ENCODE peak calls at places on chromosomes 1 and 21, in eight cellular contexts. C is neural progenitor cell, E is fibroblast of lung, X is MM.1S, P is astrocyte, I is keratinocyte, M is K562, V is PC-3. Z is an unnamed sample.

GRCh38 chr1:183568176-183569041 is 21.9 kb downstream of the NCF2 start:
- DNase-seq in C (no peak), E (no peak), X (no peak), P (peak), I (no peak), M (no peak), V (no peak), Z (no peak)

GRCh38 chr1:41175546-41175945 is 66.6 kb downstream of the SCMH1 start:
- DNase-seq in C (no peak), E (no peak), X (no peak), P (peak), I (no peak), M (no peak), V (peak), Z (no peak)

GRCh38 chr1:222909586-222909985 is 94.7 kb downstream of the DISP1 start:
- DNase-seq in C (no peak), E (peak), X (no peak), P (peak), I (no peak), M (no peak), V (no peak), Z (peak)

GRCh38 chr1:56461158-56462127 is 117.9 kb downstream of the PLPP3 start:
- DNase-seq in C (peak), E (no peak), X (no peak), P (no peak), I (no peak), M (peak), V (no peak), Z (no peak)

GRCh38 chr1:158396646-158397045 is 2.6 kb downstream of the OR10T2 start:
- DNase-seq in C (no peak), E (no peak), X (no peak), P (no peak), I (no peak), M (no peak), V (no peak), Z (no peak)

GRCh38 chr1:43267291-43267805 is 2.4 kb upstream of the TMEM125 start:
- DNase-seq in C (no peak), E (peak), X (no peak), P (peak), I (no peak), M (no peak), V (no peak), Z (no peak)

GRCh38 chr1:187840557-187840956 is 1011.8 kb downstream of the PLA2G4A start:
- DNase-seq in C (no peak), E (no peak), X (no peak), P (peak), I (no peak), M (no peak), V (no peak), Z (no peak)

GRCh38 chr1:229199261-229199850 is 71.6 kb upstream of the RAB4A start:
- DNase-seq in C (no peak), E (no peak), X (no peak), P (no peak), I (no peak), M (no peak), V (peak), Z (no peak)

GRCh38 chr1:226132731-226133503 is 53.6 kb downstream of the ACBD3 start:
- DNase-seq in C (no peak), E (no peak), X (no peak), P (no peak), I (no peak), M (no peak), V (peak), Z (peak)

GRCh38 chr1:64543831-64544230 is 73.9 kb downstream of the CACHD1 start:
- DNase-seq in C (no peak), E (no peak), X (no peak), P (peak), I (no peak), M (no peak), V (no peak), Z (no peak)

GRCh38 chr1:4796161-4796998 is 142.0 kb downstream of the AJAP1 start:
- DNase-seq in C (no peak), E (no peak), X (peak), P (no peak), I (no peak), M (no peak), V (no peak), Z (no peak)

GRCh38 chr1:2310332-2311183 is 80.8 kb downstream of the MORN1 start:
- DNase-seq in C (no peak), E (no peak), X (no peak), P (no peak), I (no peak), M (no peak), V (no peak), Z (no peak)

GRCh38 chr1:159009704-159010361 is at the start of gene IFI16:
- DNase-seq in C (no peak), E (peak), X (peak), P (peak), I (peak), M (no peak), V (peak), Z (peak)

GRCh38 chr1:2969011-2969869 is 52.0 kb upstream of the ACTRT2 start:
- DNase-seq in C (no peak), E (no peak), X (no peak), P (no peak), I (no peak), M (no peak), V (no peak), Z (no peak)

GRCh38 chr1:1246230-1246600 is 307 bp downstream of the C1QTNF12 start:
- DNase-seq in C (no peak), E (no peak), X (no peak), P (no peak), I (no peak), M (no peak), V (no peak), Z (no peak)

GRCh38 chr1:89725016-89725380 is 92.1 kb downstream of the LRRC8C start:
- DNase-seq in C (no peak), E (peak), X (no peak), P (peak), I (no peak), M (no peak), V (peak), Z (peak)

GRCh38 chr1:157117527-157118057 is 18.0 kb upstream of the ETV3L start:
- DNase-seq in C (no peak), E (no peak), X (no peak), P (no peak), I (no peak), M (no peak), V (no peak), Z (no peak)

GRCh38 chr1:153232553-153232952 is 15.2 kb downstream of the PRR9 start:
- DNase-seq in C (no peak), E (no peak), X (no peak), P (no peak), I (no peak), M (no peak), V (no peak), Z (no peak)

GRCh38 chr1:1403543-1404112 is 3.5 kb downstream of the MRPL20 start:
- DNase-seq in C (no peak), E (no peak), X (no peak), P (no peak), I (no peak), M (no peak), V (no peak), Z (no peak)

GRCh38 chr1:41486053-41486891 is 1.8 kb upstream of the EDN2 start:
- DNase-seq in C (peak), E (no peak), X (no peak), P (peak), I (no peak), M (no peak), V (no peak), Z (no peak)

GRCh38 chr1:111802984-111803383 is 47.3 kb downstream of the DDX20 start:
- DNase-seq in C (no peak), E (no peak), X (no peak), P (no peak), I (no peak), M (no peak), V (no peak), Z (no peak)

GRCh38 chr1:27522860-27523665 is 33.1 kb upstream of the WASF2 start:
- DNase-seq in C (peak), E (peak), X (no peak), P (no peak), I (no peak), M (peak), V (peak), Z (no peak)

GRCh38 chr1:21904725-21905520 is 32.2 kb downstream of the HSPG2 start:
- DNase-seq in C (no peak), E (peak), X (no peak), P (peak), I (peak), M (peak), V (peak), Z (no peak)

GRCh38 chr1:201282931-201283829 is at the start of gene PKP1:
- DNase-seq in C (peak), E (peak), X (no peak), P (peak), I (no peak), M (no peak), V (peak), Z (peak)

GRCh38 chr1:163842546-163842945 is 520.8 kb downstream of the NUF2 start:
- DNase-seq in C (no peak), E (peak), X (no peak), P (peak), I (no peak), M (no peak), V (no peak), Z (no peak)

GRCh38 chr1:245695211-245695610 is 540.4 kb downstream of the KIF26B start:
- DNase-seq in C (no peak), E (no peak), X (no peak), P (no peak), I (no peak), M (no peak), V (no peak), Z (no peak)

GRCh38 chr1:32701421-32701911 is 1.1 kb downstream of the SYNC start:
- DNase-seq in C (no peak), E (no peak), X (no peak), P (no peak), I (no peak), M (no peak), V (no peak), Z (no peak)

GRCh38 chr1:10347109-10347508 is 51.8 kb upstream of the PGD start:
- DNase-seq in C (no peak), E (no peak), X (no peak), P (no peak), I (no peak), M (no peak), V (no peak), Z (no peak)

GRCh38 chr1:63714482-63714760 is 59.4 kb upstream of the ROR1 start:
- DNase-seq in C (no peak), E (no peak), X (no peak), P (no peak), I (no peak), M (no peak), V (no peak), Z (no peak)

GRCh38 chr21:35294231-35294898 is 245.3 kb upstream of the RUNX1 start:
- DNase-seq in C (peak), E (no peak), X (peak), P (no peak), I (peak), M (no peak), V (peak), Z (no peak)

DNA sequence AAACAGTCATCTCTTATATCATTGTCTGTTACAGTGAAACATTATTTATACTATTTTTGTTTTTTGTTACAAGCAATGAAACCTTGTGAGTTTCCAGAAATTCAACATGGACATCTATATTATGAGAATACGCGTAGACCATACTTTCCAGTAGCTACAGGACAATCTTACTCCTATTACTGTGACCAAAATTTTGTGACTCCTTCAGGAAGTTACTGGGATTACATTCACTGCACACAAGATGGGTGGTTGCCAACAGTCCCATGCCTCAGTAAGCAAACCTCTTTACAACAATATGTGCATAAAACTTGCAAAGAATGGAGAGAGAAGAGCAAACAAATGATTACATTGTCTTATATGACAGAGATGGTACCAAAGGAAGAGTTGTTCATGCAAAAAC is 22.4 kb downstream of the CFHR4 start:
- DNase-seq in C (no peak), E (no peak), X (no peak), P (no peak), I (no peak), M (no peak), V (peak), Z (peak)
- TF ChIP-seq CTCF in C (no peak), E (no peak), X (no peak), P (no peak), I (no peak), M (no peak), V (peak), Z (peak)

GRCh38 chr1:239387304-239388231 is 1.2 kb downstream of the CHRM3 start:
- DNase-seq in C (peak), E (no peak), X (peak), P (no peak), I (no peak), M (no peak), V (peak), Z (no peak)
- TF ChIP-seq EZH2 in C (peak), E (no peak), X (no peak), P (peak), I (peak), M (no peak), V (peak), Z (peak)

GRCh38 chr1:227731241-227731677 is 3.8 kb downstream of the JMJD4 start:
- DNase-seq in C (no peak), E (no peak), X (no peak), P (no peak), I (no peak), M (no peak), V (no peak), Z (no peak)
- H3K4me3 ChIP-seq in C (no peak), E (no peak), X (no peak), P (no peak), I (no peak), M (no peak), V (no peak), Z (no peak)

GRCh38 chr1:207001492-207002245 is 30.9 kb downstream of the C1orf116 start:
- DNase-seq in C (no peak), E (no peak), X (peak), P (no peak), I (no peak), M (no peak), V (peak), Z (no peak)
- TF ChIP-seq CTCF in C (no peak), E (no peak), X (no peak), P (no peak), I (no peak), M (no peak), V (no peak), Z (no peak)

GRCh38 chr1:37635309-37635902 is 714 bp upstream of the RSPO1 start:
- DNase-seq in C (no peak), E (no peak), X (no peak), P (no peak), I (no peak), M (no peak), V (no peak), Z (no peak)
- TF ChIP-seq EZH2 in C (no peak), E (no peak), X (no peak), P (no peak), I (peak), M (no peak), V (no peak), Z (no peak)

GRCh38 chr1:241640149-241640866 is at the start of the genes CHML and OPN3:
- DNase-seq in C (peak), E (peak), X (peak), P (peak), I (no peak), M (peak), V (peak), Z (peak)

GRCh38 chr1:241639653-241640148 is 468 bp downstream of the CHML start:
- DNase-seq in C (peak), E (peak), X (no peak), P (peak), I (no peak), M (peak), V (no peak), Z (no peak)

GRCh38 chr1:241642593-241642944 is 2.4 kb upstream of the CHML start:
- DNase-seq in C (no peak), E (no peak), X (no peak), P (no peak), I (no peak), M (no peak), V (no peak), Z (no peak)

GRCh38 chr1:241641748-241642592 is 1.8 kb upstream of the CHML start:
- DNase-seq in C (no peak), E (peak), X (no peak), P (peak), I (no peak), M (no peak), V (peak), Z (no peak)

GRCh38 chr1:241640867-241641542 is 836 bp upstream of the CHML start:
- DNase-seq in C (no peak), E (no peak), X (peak), P (no peak), I (no peak), M (no peak), V (peak), Z (no peak)
- H3K4me3 ChIP-seq in C (peak), E (no peak), X (peak), P (peak), I (no peak), M (peak), V (peak), Z (peak)

DNA sequence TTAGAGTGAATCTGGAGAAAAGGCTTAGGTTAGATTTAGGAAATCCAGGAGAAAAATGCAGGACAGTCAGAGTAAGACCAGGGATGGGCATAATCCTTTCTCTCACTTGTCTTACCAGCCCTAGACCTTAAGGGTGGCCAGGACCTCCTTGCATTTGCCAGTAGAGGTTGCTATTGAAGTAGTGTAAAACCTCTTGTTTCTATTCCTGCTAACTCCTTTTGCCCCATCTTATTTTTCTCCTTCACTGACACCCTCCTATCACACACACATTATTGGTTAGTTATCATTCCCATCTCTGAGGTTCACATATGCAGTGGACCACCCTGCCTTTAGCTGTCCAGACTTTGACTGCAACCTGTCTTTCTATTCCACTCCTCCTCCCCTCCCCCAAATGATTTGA is 75.0 kb upstream of the MACF1 start:
- DNase-seq in C (peak), E (peak), X (peak), P (no peak), I (no peak), M (no peak), V (peak), Z (peak)
- TF ChIP-seq CTCF in C (peak), E (peak), X (peak), P (peak), I (peak), M (peak), V (peak), Z (peak)

DNA sequence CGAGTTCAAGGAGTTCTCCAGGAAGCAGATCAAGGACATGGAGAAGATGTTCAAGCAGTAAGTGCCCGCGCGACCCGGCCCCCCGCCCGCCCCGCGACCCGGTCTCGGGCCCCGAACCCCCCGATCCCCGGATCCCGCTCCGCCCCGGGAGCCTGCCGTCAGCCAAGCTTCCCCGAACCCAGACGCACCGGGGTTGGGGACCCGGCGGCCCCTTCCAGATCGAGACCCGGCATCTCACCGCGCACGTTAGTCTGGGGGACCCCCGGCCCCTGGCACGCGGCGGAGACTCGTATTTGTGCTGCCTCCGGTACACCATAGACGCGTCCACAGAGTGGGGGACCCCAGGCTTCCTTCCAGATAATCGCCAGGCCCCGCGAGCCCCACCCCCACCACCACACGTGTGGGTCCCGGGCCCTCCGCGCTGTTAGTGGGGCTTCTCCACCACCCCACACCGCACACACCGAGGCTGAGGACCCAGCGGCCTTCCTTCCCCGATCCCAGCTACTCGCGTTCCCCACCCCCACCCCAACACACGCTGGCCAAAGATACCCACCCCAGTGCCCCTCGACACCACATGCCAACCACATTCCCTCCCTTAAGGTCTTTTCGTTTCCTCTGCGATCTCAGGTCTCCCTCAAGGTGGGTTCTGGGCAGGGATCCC is 665 bp downstream of the EFHD2 start:
- DNase-seq in C (peak), E (no peak), X (no peak), P (no peak), I (no peak), M (peak), V (no peak), Z (no peak)
- TF ChIP-seq EZH2 in C (no peak), E (no peak), X (no peak), P (no peak), I (no peak), M (no peak), V (no peak), Z (no peak)

DNA sequence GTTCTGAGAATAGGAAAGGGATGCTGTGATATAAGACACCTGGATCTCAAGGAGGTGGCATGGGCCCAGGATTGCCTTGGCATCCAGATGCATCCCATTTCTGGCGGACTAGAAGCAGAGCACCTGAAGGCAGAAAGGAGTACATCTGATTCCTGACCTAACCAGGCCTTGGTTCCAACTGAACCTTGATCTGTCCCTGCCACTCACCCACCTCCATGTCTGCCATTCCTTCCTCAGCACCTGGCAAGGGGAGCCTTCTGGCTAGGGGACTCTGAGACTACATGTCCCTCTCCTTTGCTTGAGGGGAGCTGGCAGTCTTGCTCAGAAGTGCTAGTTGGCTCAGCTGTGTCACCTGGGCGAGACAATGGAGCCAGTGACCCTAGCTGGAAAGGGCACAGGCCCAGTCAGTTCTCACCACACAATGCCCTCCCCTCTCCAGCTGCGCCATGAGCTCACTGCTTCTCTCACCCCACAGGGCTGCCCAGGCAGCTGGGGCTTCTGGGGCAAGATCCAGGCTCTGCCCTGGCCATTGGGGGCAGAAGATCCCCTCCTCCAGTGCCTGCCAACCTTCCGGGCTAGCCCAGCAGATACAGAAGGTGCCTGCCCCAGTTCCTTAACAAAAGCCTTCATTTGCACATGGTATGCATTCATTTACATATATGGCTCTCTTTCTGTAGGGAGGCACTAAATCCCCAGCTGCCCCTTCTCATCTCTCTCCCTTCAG is 2.9 kb downstream of the IGSF8 start:
- DNase-seq in C (peak), E (no peak), X (no peak), P (no peak), I (no peak), M (no peak), V (no peak), Z (no peak)
- H3K4me3 ChIP-seq in C (no peak), E (no peak), X (no peak), P (no peak), I (no peak), M (no peak), V (no peak), Z (no peak)

DNA sequence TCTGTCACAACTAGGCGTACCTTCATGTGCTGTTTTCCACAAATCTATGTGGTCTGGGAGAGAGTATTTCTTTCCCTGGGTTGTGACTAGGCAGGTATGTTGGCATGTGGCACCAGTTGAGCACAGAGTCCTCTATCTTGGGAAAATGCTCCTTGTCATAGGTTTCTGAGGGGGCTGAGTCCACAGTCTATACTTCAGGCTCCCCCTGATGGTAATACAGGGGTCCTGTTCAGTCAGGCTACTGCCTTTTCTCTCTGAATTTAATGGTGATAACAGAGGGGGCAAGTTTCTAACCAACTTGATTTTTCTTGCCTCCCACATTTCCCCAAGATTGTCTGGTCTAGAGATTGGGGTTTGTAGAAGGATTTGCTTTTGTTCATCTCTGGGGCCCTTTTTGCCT is 35.8 kb downstream of the VANGL1 start:
- DNase-seq in C (peak), E (no peak), X (no peak), P (no peak), I (no peak), M (peak), V (no peak), Z (no peak)
- TF ChIP-seq CTCF in C (peak), E (peak), X (no peak), P (peak), I (no peak), M (peak), V (no peak), Z (peak)

Z was measured in A673.